ENCODE peak calls at places on chromosomes 11 and 22, in five cellular contexts. One of them, this sample, is unnamed.

GRCh38 chr11:43944761-43945311 is 2.4 kb downstream of the C11orf96 start:
- DNase-seq in glutamatergic neuron: peak
- DNase-seq in omental fat pad: peak
- DNase-seq in CD4-positive, alpha-beta T cell: peak
- DNase-seq in B cell: peak
- DNase-seq in this sample: peak

GRCh38 chr11:76802151-76802550 is 19.0 kb downstream of the TSKU start:
- DNase-seq in glutamatergic neuron: no peak
- DNase-seq in omental fat pad: no peak
- DNase-seq in CD4-positive, alpha-beta T cell: no peak
- DNase-seq in B cell: no peak
- DNase-seq in this sample: no peak

GRCh38 chr22:27474711-27475547 is 326.6 kb downstream of the MN1 start:
- DNase-seq in glutamatergic neuron: peak
- DNase-seq in omental fat pad: peak
- DNase-seq in CD4-positive, alpha-beta T cell: no peak
- DNase-seq in B cell: no peak
- DNase-seq in this sample: no peak

GRCh38 chr11:107750313-107750712 is 38.5 kb upstream of the SLN start:
- DNase-seq in glutamatergic neuron: no peak
- DNase-seq in omental fat pad: no peak
- DNase-seq in CD4-positive, alpha-beta T cell: no peak
- DNase-seq in B cell: no peak
- DNase-seq in this sample: no peak

GRCh38 chr22:24420072-24420976 is 7.1 kb upstream of the ADORA2A start:
- DNase-seq in glutamatergic neuron: peak
- DNase-seq in omental fat pad: no peak
- DNase-seq in CD4-positive, alpha-beta T cell: no peak
- DNase-seq in B cell: no peak
- DNase-seq in this sample: no peak

GRCh38 chr11:114081641-114082414 is 22.3 kb downstream of the ZBTB16 start:
- DNase-seq in glutamatergic neuron: no peak
- DNase-seq in omental fat pad: no peak
- DNase-seq in CD4-positive, alpha-beta T cell: no peak
- DNase-seq in B cell: no peak
- DNase-seq in this sample: no peak

GRCh38 chr22:24716602-24717001 is 57.9 kb downstream of the PIWIL3 start:
- DNase-seq in glutamatergic neuron: no peak
- DNase-seq in omental fat pad: no peak
- DNase-seq in CD4-positive, alpha-beta T cell: no peak
- DNase-seq in B cell: no peak
- DNase-seq in this sample: no peak

GRCh38 chr22:20033045-20033706 is 12.3 kb downstream of the TANGO2 start:
- DNase-seq in glutamatergic neuron: no peak
- DNase-seq in omental fat pad: no peak
- DNase-seq in CD4-positive, alpha-beta T cell: no peak
- DNase-seq in B cell: no peak
- DNase-seq in this sample: no peak

GRCh38 chr11:64253481-64253880 is 2.2 kb downstream of the PLCB3 start:
- DNase-seq in glutamatergic neuron: no peak
- DNase-seq in omental fat pad: no peak
- DNase-seq in CD4-positive, alpha-beta T cell: no peak
- DNase-seq in B cell: no peak
- DNase-seq in this sample: no peak

GRCh38 chr11:120062561-120062930 is 75.4 kb downstream of the TRIM29 start:
- DNase-seq in glutamatergic neuron: no peak
- DNase-seq in omental fat pad: no peak
- DNase-seq in CD4-positive, alpha-beta T cell: no peak
- DNase-seq in B cell: no peak
- DNase-seq in this sample: no peak

GRCh38 chr22:40954095-40954494 is 2.9 kb downstream of the RBX1 start:
- DNase-seq in glutamatergic neuron: no peak
- DNase-seq in omental fat pad: no peak
- DNase-seq in CD4-positive, alpha-beta T cell: no peak
- DNase-seq in B cell: no peak
- DNase-seq in this sample: no peak

GRCh38 chr11:58958500-58958899 is 19.2 kb downstream of the GLYATL1 start:
- DNase-seq in glutamatergic neuron: peak
- DNase-seq in omental fat pad: no peak
- DNase-seq in CD4-positive, alpha-beta T cell: peak
- DNase-seq in B cell: peak
- DNase-seq in this sample: peak

GRCh38 chr11:114132944-114133394 is 73.5 kb downstream of the ZBTB16 start:
- DNase-seq in glutamatergic neuron: no peak
- DNase-seq in omental fat pad: no peak
- DNase-seq in CD4-positive, alpha-beta T cell: no peak
- DNase-seq in B cell: no peak
- DNase-seq in this sample: no peak

GRCh38 chr11:78033040-78033439 is 10.0 kb upstream of the KCTD14 start:
- DNase-seq in glutamatergic neuron: no peak
- DNase-seq in omental fat pad: no peak
- DNase-seq in CD4-positive, alpha-beta T cell: no peak
- DNase-seq in B cell: no peak
- DNase-seq in this sample: no peak

GRCh38 chr11:55106391-55106790 is 155.6 kb upstream of the TRIM48 start:
- DNase-seq in glutamatergic neuron: no peak
- DNase-seq in omental fat pad: no peak
- DNase-seq in CD4-positive, alpha-beta T cell: no peak
- DNase-seq in B cell: no peak
- DNase-seq in this sample: no peak

GRCh38 chr11:1203505-1204271 is 19.2 kb upstream of the MUC5B start:
- DNase-seq in glutamatergic neuron: peak
- DNase-seq in omental fat pad: no peak
- DNase-seq in CD4-positive, alpha-beta T cell: no peak
- DNase-seq in B cell: peak
- DNase-seq in this sample: no peak

GRCh38 chr11:46295312-46295995 is 18.0 kb downstream of the CREB3L1 start:
- DNase-seq in glutamatergic neuron: peak
- DNase-seq in omental fat pad: peak
- DNase-seq in CD4-positive, alpha-beta T cell: peak
- DNase-seq in B cell: peak
- DNase-seq in this sample: peak

GRCh38 chr22:35409783-35410662 is 10.1 kb downstream of the MCM5 start:
- DNase-seq in glutamatergic neuron: no peak
- DNase-seq in omental fat pad: no peak
- DNase-seq in CD4-positive, alpha-beta T cell: peak
- DNase-seq in B cell: peak
- DNase-seq in this sample: peak

GRCh38 chr22:44995715-44996114 is 14.1 kb downstream of the PHF21B start:
- DNase-seq in glutamatergic neuron: no peak
- DNase-seq in omental fat pad: no peak
- DNase-seq in CD4-positive, alpha-beta T cell: no peak
- DNase-seq in B cell: no peak
- DNase-seq in this sample: no peak

GRCh38 chr11:13289081-13289480 is 11.5 kb downstream of the BMAL1 start:
- DNase-seq in glutamatergic neuron: no peak
- DNase-seq in omental fat pad: no peak
- DNase-seq in CD4-positive, alpha-beta T cell: no peak
- DNase-seq in B cell: no peak
- DNase-seq in this sample: no peak

GRCh38 chr11:111414936-111415335 is 35.9 kb upstream of the POU2AF1 start:
- DNase-seq in glutamatergic neuron: no peak
- DNase-seq in omental fat pad: no peak
- DNase-seq in CD4-positive, alpha-beta T cell: no peak
- DNase-seq in B cell: no peak
- DNase-seq in this sample: no peak

GRCh38 chr22:32202539-32203180 is 2.2 kb downstream of the RFPL2 start:
- DNase-seq in glutamatergic neuron: peak
- DNase-seq in omental fat pad: no peak
- DNase-seq in CD4-positive, alpha-beta T cell: peak
- DNase-seq in B cell: no peak
- DNase-seq in this sample: peak

GRCh38 chr11:37504066-37504611 is 906.1 kb upstream of the RAG2 start:
- DNase-seq in glutamatergic neuron: no peak
- DNase-seq in omental fat pad: no peak
- DNase-seq in CD4-positive, alpha-beta T cell: no peak
- DNase-seq in B cell: no peak
- DNase-seq in this sample: peak

GRCh38 chr11:9535189-9535781 is 38.2 kb upstream of the WEE1 start:
- DNase-seq in glutamatergic neuron: peak
- DNase-seq in omental fat pad: peak
- DNase-seq in CD4-positive, alpha-beta T cell: peak
- DNase-seq in B cell: peak
- DNase-seq in this sample: peak

GRCh38 chr11:67521924-67522323 is 1.3 kb downstream of the CABP2 start:
- DNase-seq in glutamatergic neuron: no peak
- DNase-seq in omental fat pad: no peak
- DNase-seq in CD4-positive, alpha-beta T cell: no peak
- DNase-seq in B cell: no peak
- DNase-seq in this sample: no peak

GRCh38 chr11:36218283-36218921 is 70.8 kb downstream of the COMMD9 start:
- DNase-seq in glutamatergic neuron: no peak
- DNase-seq in omental fat pad: no peak
- DNase-seq in CD4-positive, alpha-beta T cell: no peak
- DNase-seq in B cell: no peak
- DNase-seq in this sample: no peak

GRCh38 chr22:26981111-26981510 is 323.7 kb downstream of the MIAT start:
- DNase-seq in glutamatergic neuron: no peak
- DNase-seq in omental fat pad: no peak
- DNase-seq in CD4-positive, alpha-beta T cell: no peak
- DNase-seq in B cell: no peak
- DNase-seq in this sample: no peak

GRCh38 chr11:103700605-103701004 is 335.8 kb upstream of the DDI1 start:
- DNase-seq in glutamatergic neuron: no peak
- DNase-seq in omental fat pad: no peak
- DNase-seq in CD4-positive, alpha-beta T cell: no peak
- DNase-seq in B cell: no peak
- DNase-seq in this sample: no peak

DNA sequence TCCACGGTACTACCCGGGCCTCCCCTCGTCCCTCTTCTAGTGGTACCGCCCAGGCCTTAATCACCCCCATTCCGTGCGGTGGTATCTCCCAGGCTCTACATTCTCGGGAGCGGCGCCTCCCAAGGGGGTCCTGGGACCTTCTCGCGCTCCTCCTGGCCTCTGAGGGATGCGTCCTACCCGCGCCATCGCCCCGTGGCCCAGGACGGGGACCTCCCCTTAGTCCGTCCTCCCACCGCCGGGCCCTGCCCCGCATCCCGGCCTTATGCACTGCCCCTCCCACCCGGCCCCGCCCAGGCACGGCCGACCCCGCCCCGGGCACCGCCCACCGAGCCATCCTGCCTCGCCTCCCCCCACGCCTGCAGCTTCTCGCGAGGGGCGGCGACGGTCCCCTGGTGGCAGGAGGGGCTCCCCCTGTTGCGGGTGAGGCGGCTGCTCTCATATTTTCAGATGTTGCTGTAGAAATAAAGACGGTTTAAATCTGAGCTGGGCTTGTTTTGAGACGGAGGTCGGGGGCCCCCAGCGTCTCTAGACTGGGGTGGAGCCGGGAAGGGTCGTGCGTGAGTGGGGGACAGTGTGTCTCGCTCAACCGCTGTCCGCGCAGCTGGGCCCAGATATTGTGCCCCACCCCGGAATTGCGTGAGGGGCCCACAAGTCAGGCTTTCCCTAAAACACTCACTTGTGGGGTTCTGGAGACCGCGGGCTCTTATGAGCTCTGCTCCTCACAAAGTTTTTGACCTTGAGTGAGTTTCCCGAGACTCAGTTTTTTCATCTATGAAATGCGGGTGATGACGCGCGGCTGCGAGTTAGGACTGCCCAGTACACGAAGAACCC is 845 bp upstream of the RAB1B start:
- DNase-seq in glutamatergic neuron: peak
- DNase-seq in omental fat pad: peak
- DNase-seq in CD4-positive, alpha-beta T cell: peak
- DNase-seq in B cell: peak
- DNase-seq in this sample: peak
- TF ChIP-seq CTCF in glutamatergic neuron: peak
- TF ChIP-seq CTCF in omental fat pad: no peak
- TF ChIP-seq CTCF in CD4-positive, alpha-beta T cell: no peak
- TF ChIP-seq CTCF in B cell: peak
- TF ChIP-seq CTCF in this sample: no peak

GRCh38 chr22:17268501-17269223 is 49.4 kb upstream of the ADA2 start:
- DNase-seq in glutamatergic neuron: no peak
- DNase-seq in omental fat pad: no peak
- DNase-seq in CD4-positive, alpha-beta T cell: no peak
- DNase-seq in B cell: peak
- DNase-seq in this sample: no peak
- TF ChIP-seq CTCF in glutamatergic neuron: no peak
- TF ChIP-seq CTCF in omental fat pad: no peak
- TF ChIP-seq CTCF in CD4-positive, alpha-beta T cell: no peak
- TF ChIP-seq CTCF in B cell: peak
- TF ChIP-seq CTCF in this sample: no peak

DNA sequence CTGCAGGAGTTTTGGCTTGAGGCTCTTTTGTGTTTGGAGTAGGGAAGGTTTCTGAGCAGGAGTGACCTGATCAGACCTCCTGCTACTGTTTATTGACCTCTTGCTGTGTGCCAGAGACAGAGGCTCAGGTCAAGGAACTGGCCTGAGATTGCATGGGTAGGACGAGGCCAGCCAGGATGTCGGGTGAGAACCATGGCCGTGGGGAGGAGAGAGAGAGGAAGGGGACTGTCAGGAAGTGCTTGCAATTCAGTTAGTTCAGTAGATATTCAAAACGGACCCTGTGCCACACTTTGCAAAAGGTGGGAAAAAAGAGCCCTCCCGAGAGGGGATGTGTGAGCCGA is 14.0 kb downstream of the TBC1D22A start:
- DNase-seq in glutamatergic neuron: no peak
- DNase-seq in omental fat pad: no peak
- DNase-seq in CD4-positive, alpha-beta T cell: no peak
- DNase-seq in B cell: no peak
- DNase-seq in this sample: no peak
- TF ChIP-seq CTCF in glutamatergic neuron: no peak
- TF ChIP-seq CTCF in omental fat pad: no peak
- TF ChIP-seq CTCF in CD4-positive, alpha-beta T cell: no peak
- TF ChIP-seq CTCF in B cell: no peak
- TF ChIP-seq CTCF in this sample: no peak

DNA sequence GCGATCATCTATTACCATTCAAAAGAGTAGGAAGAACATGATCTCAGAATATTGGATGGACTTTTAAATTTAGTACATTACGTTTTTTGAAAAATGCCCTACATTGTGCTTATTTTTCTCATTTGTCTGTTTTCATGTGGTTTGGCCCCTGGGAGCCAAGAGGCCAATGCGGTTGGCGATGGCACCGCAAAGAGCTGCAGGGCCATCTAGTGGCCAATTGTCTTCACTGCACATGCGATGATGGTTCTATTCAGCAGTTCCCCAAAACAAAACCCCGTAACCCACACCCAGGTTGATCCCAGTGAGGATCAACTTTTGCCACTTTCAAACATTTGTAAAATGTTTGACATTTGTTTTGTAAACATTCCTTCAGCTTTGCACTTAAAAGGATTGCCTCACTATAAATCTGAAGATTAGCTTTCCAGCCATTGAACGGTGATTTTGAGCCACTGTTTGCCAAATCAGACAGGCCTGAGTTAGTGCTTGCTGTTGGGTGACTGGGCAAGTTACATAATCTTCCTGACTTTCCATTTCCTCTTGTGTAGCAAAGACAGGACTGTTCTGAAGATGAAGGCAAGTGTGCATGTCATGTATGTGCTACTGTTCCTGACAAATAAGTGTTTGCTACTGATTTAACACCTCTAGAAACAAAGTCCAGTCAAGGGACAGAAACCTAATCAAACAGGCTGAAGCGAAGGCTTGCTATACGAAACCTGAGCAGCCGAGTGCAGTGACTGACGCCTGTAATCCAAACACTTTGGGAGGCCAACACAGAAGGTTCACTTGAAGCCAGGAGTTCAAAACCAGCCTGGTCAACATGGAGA is 29.2 kb upstream of the XBP1 start:
- DNase-seq in glutamatergic neuron: peak
- DNase-seq in omental fat pad: peak
- DNase-seq in CD4-positive, alpha-beta T cell: peak
- DNase-seq in B cell: peak
- DNase-seq in this sample: peak
- TF ChIP-seq CTCF in glutamatergic neuron: peak
- TF ChIP-seq CTCF in omental fat pad: peak
- TF ChIP-seq CTCF in CD4-positive, alpha-beta T cell: peak
- TF ChIP-seq CTCF in B cell: peak
- TF ChIP-seq CTCF in this sample: peak